ENCODE peak calls at places on chromosome 2, in nine cellular contexts. G is effector memory CD4-positive, alpha-beta T cell; V is stimulated activated CD4-positive, alpha-beta T cell treated with anti-CD3 and anti-CD28 coated beads, Interleukin-2, amount 100 ng/mL, for 48 hours; S is NCI-H345; F is activated T-cell treated with anti-CD3 and anti-CD28 coated beads, Interleukin-2, amount 50 U/mL, for 4 hours; R is heart left ventricle; C is EH; D is B cell; M is erythroblast. Z is an unnamed sample.

GRCh38 chr2:70104231-70105111 is 17.2 kb downstream of the PCBP1 start:
- DNase-seq in G (no peak), V (no peak), S (no peak), F (no peak), R (peak), C (peak), D (peak), M (peak), Z (peak)

GRCh38 chr2:226478121-226478809 is 321.4 kb downstream of the IRS1 start:
- DNase-seq in G (no peak), V (no peak), S (no peak), F (no peak), R (no peak), C (peak), D (no peak), M (no peak), Z (no peak)

GRCh38 chr2:223043164-223043941 is 8.6 kb upstream of the KCNE4 start:
- DNase-seq in G (no peak), V (no peak), S (no peak), F (no peak), R (no peak), C (no peak), D (no peak), M (no peak), Z (peak)

GRCh38 chr2:191835539-191836350 is 11.1 kb downstream of the CAVIN2 start:
- DNase-seq in G (no peak), V (no peak), S (no peak), F (no peak), R (no peak), C (peak), D (no peak), M (no peak), Z (peak)

GRCh38 chr2:181374741-181375675 is 82.2 kb upstream of the ITGA4 start:
- DNase-seq in G (no peak), V (no peak), S (no peak), F (no peak), R (no peak), C (peak), D (no peak), M (peak), Z (peak)

GRCh38 chr2:234701841-234702240 is 205.0 kb upstream of the ARL4C start:
- DNase-seq in G (no peak), V (no peak), S (no peak), F (no peak), R (no peak), C (no peak), D (no peak), M (no peak), Z (no peak)

GRCh38 chr2:198916548-198916947 is 541.2 kb downstream of the SATB2 start:
- DNase-seq in G (no peak), V (no peak), S (no peak), F (no peak), R (no peak), C (no peak), D (no peak), M (no peak), Z (no peak)

GRCh38 chr2:45256173-45256866 is 247.1 kb upstream of the SIX2 start:
- DNase-seq in G (no peak), V (no peak), S (no peak), F (no peak), R (no peak), C (no peak), D (no peak), M (no peak), Z (no peak)

GRCh38 chr2:156679820-156680219 is 243.6 kb downstream of the GPD2 start:
- DNase-seq in G (no peak), V (no peak), S (no peak), F (no peak), R (no peak), C (no peak), D (no peak), M (no peak), Z (no peak)

GRCh38 chr2:23925702-23926288 is 1.1 kb downstream of the ATAD2B start:
- DNase-seq in G (peak), V (peak), S (peak), F (peak), R (peak), C (peak), D (peak), M (peak), Z (peak)

GRCh38 chr2:69253033-69253535 is 133.9 kb downstream of the GFPT1 start:
- DNase-seq in G (no peak), V (no peak), S (no peak), F (no peak), R (no peak), C (peak), D (no peak), M (no peak), Z (no peak)

GRCh38 chr2:223488814-223489213 is 113.3 kb downstream of the SCG2 start:
- DNase-seq in G (no peak), V (no peak), S (peak), F (no peak), R (no peak), C (peak), D (no peak), M (no peak), Z (peak)

GRCh38 chr2:74246496-74247195 is 48.2 kb downstream of the MTHFD2 start:
- DNase-seq in G (no peak), V (no peak), S (no peak), F (no peak), R (no peak), C (no peak), D (no peak), M (peak), Z (no peak)

GRCh38 chr2:127508621-127509034 is 17.7 kb downstream of the IWS1 start:
- DNase-seq in G (no peak), V (no peak), S (peak), F (no peak), R (peak), C (peak), D (no peak), M (peak), Z (peak)

GRCh38 chr2:219443697-219444023 is 9.0 kb downstream of the SPEG start:
- DNase-seq in G (no peak), V (no peak), S (no peak), F (no peak), R (peak), C (no peak), D (no peak), M (no peak), Z (no peak)

GRCh38 chr2:88227446-88227845 is 57.3 kb downstream of the THNSL2 start:
- DNase-seq in G (no peak), V (no peak), S (no peak), F (no peak), R (no peak), C (peak), D (no peak), M (no peak), Z (no peak)

GRCh38 chr2:37776487-37776886 is 105.0 kb upstream of the CDC42EP3 start:
- DNase-seq in G (no peak), V (no peak), S (no peak), F (no peak), R (no peak), C (peak), D (no peak), M (no peak), Z (no peak)

GRCh38 chr2:10325278-10326145 is 22.8 kb downstream of the HPCAL1 start:
- DNase-seq in G (no peak), V (no peak), S (peak), F (no peak), R (no peak), C (no peak), D (no peak), M (no peak), Z (no peak)

GRCh38 chr2:191245869-191246531 is 796 bp downstream of the MYO1B start:
- DNase-seq in G (no peak), V (peak), S (peak), F (peak), R (peak), C (peak), D (peak), M (no peak), Z (no peak)

GRCh38 chr2:223692227-223692947 is 90.2 kb upstream of the SCG2 start:
- DNase-seq in G (no peak), V (no peak), S (peak), F (no peak), R (no peak), C (peak), D (no peak), M (peak), Z (peak)

GRCh38 chr2:212147921-212148513 is 390.6 kb downstream of the ERBB4 start:
- DNase-seq in G (no peak), V (no peak), S (peak), F (no peak), R (no peak), C (peak), D (no peak), M (peak), Z (peak)

GRCh38 chr2:224816816-224817215 is 100.7 kb upstream of the CCDC195 start:
- DNase-seq in G (no peak), V (no peak), S (no peak), F (no peak), R (no peak), C (peak), D (no peak), M (no peak), Z (peak)

GRCh38 chr2:12081481-12082210 is 335.2 kb downstream of the LPIN1 start:
- DNase-seq in G (no peak), V (no peak), S (no peak), F (no peak), R (no peak), C (peak), D (no peak), M (no peak), Z (no peak)

GRCh38 chr2:197097578-197098366 is 171.3 kb upstream of the PGAP1 start:
- DNase-seq in G (no peak), V (no peak), S (no peak), F (no peak), R (peak), C (peak), D (no peak), M (no peak), Z (no peak)

GRCh38 chr2:235432741-235433520 is 60.9 kb upstream of the AGAP1 start:
- DNase-seq in G (no peak), V (no peak), S (no peak), F (no peak), R (no peak), C (no peak), D (no peak), M (no peak), Z (no peak)